ENCODE peak calls at places on chromosomes 11 and 22, in six cellular contexts. J is stimulated activated naive CD8-positive, alpha-beta T cell treated with anti-CD3 and anti-CD28 coated beads, Interleukin-15, Interleukin-2, amounts not matched to agents 100 U/mL and 50 U/mL, for 24 hours; S is kidney epithelial cell; Z is HTR-8/SVneo; F is NAMALWA; X is HFFc6. R is an unnamed sample.

GRCh38 chr11:86091566-86091965 is 22.7 kb upstream of the PICALM start:
- DNase-seq in S (no peak), Z (no peak), X (peak), F (no peak), J (no peak), R (peak)

GRCh38 chr22:20021196-20022181 is 579 bp downstream of the TANGO2 start:
- DNase-seq in F (no peak), J (peak), X (peak), Z (no peak), S (no peak), R (no peak)

GRCh38 chr11:70575396-70576060 is 177.2 kb downstream of the CTTN start:
- DNase-seq in J (no peak), F (no peak), Z (no peak), X (no peak), S (no peak), R (no peak)

GRCh38 chr22:38230108-38230825 is 28.5 kb downstream of the MAFF start:
- DNase-seq in F (peak), X (no peak), J (peak), Z (no peak), S (no peak), R (peak)

GRCh38 chr22:32281092-32281491 is 25.9 kb upstream of the SLC5A4 start:
- DNase-seq in F (no peak), Z (no peak), X (peak), S (peak), J (no peak), R (peak)

GRCh38 chr11:119152043-119152442 is 3.2 kb downstream of the ABCG4 start:
- DNase-seq in S (no peak), X (no peak), J (no peak), Z (no peak), F (no peak), R (no peak)

GRCh38 chr11:7637447-7638157 is 35.7 kb downstream of the CYB5R2 start:
- DNase-seq in X (peak), S (no peak), J (no peak), F (no peak), Z (no peak), R (peak)

GRCh38 chr11:133896642-133897330 is 51.5 kb upstream of the SPATA19 start:
- DNase-seq in X (no peak), S (no peak), Z (no peak), F (no peak), J (no peak), R (no peak)

GRCh38 chr11:76153609-76153949 is 52.7 kb downstream of the WNT11 start:
- DNase-seq in Z (no peak), F (no peak), J (no peak), X (peak), S (no peak), R (peak)

GRCh38 chr11:133549796-133550195 is 17.5 kb upstream of the OPCML start:
- DNase-seq in X (no peak), F (no peak), Z (no peak), S (no peak), J (no peak), R (no peak)

R was measured in GM04504.